ENCODE peak calls at places on chromosomes 2 and 18, in six cellular contexts. C is non-pigmented ciliary epithelial cell; G is lung; V is stimulated activated CD4-positive, alpha-beta T cell treated with anti-CD3 and anti-CD28 coated beads, Interleukin-2, amount 100 ng/mL, for 48 hours; J is uterus; X is T-helper 9 cell. Z is an unnamed sample.

GRCh38 chr2:109453596-109453995 is 160.2 kb downstream of the SEPTIN10 start:
- DNase-seq in J (no peak), C (no peak), V (no peak), X (no peak), G (no peak), Z (no peak)

GRCh38 chr2:230870544-230871360 is 6.0 kb downstream of the ITM2C start:
- DNase-seq in G (no peak), X (no peak), C (no peak), V (no peak), J (no peak), Z (no peak)

GRCh38 chr2:88227446-88227845 is 57.3 kb downstream of the THNSL2 start:
- DNase-seq in G (no peak), X (no peak), V (no peak), C (peak), J (no peak), Z (no peak)

GRCh38 chr18:23994361-23994902 is 20.1 kb upstream of the TTC39C start:
- DNase-seq in V (no peak), C (peak), X (peak), J (peak), G (peak), Z (no peak)

GRCh38 chr2:181770145-181770544 is 89.8 kb upstream of the NEUROD1 start:
- DNase-seq in X (no peak), G (no peak), J (no peak), C (no peak), V (no peak), Z (no peak)

GRCh38 chr2:229732897-229733296 is 18.5 kb upstream of the DNER start:
- DNase-seq in C (no peak), X (no peak), G (no peak), V (no peak), J (no peak), Z (no peak)

GRCh38 chr2:222205136-222205535 is 93.7 kb downstream of the PAX3 start:
- DNase-seq in V (no peak), C (no peak), J (no peak), X (no peak), G (no peak), Z (no peak)

GRCh38 chr2:182824056-182824758 is 42.2 kb downstream of the FRZB start:
- DNase-seq in C (no peak), J (no peak), V (no peak), X (no peak), G (no peak), Z (no peak)

GRCh38 chr2:222248256-222248655 is 50.5 kb downstream of the PAX3 start:
- DNase-seq in V (no peak), X (no peak), J (no peak), C (no peak), G (no peak), Z (no peak)

GRCh38 chr2:112795720-112796119 is 11.4 kb upstream of the IL1A start:
- DNase-seq in J (no peak), V (no peak), G (no peak), X (no peak), C (no peak), Z (no peak)

GRCh38 chr2:191645807-191646611 is 31.9 kb upstream of the NABP1 start:
- DNase-seq in C (no peak), J (no peak), X (no peak), V (no peak), G (no peak), Z (no peak)

GRCh38 chr2:143513081-143513480 is 383.9 kb downstream of the ARHGAP15 start:
- DNase-seq in X (no peak), C (no peak), G (no peak), V (no peak), J (peak), Z (no peak)

GRCh38 chr18:23258566-23259265 is 123.4 kb downstream of the CABLES1 start:
- DNase-seq in J (no peak), G (no peak), C (no peak), X (no peak), V (no peak), Z (no peak)

GRCh38 chr18:27124196-27124595 is 60.9 kb downstream of the CHST9 start:
- DNase-seq in G (no peak), V (no peak), C (no peak), J (no peak), X (no peak), Z (no peak)

GRCh38 chr2:37414470-37414949 is 70.1 kb downstream of the QPCT start:
- DNase-seq in C (no peak), X (no peak), G (no peak), J (no peak), V (no peak), Z (no peak)

GRCh38 chr2:5743992-5744391 is 51.8 kb downstream of the SOX11 start:
- DNase-seq in X (no peak), J (no peak), G (no peak), C (no peak), V (no peak), Z (no peak)

GRCh38 chr18:37343542-37343851 is 222.1 kb downstream of the CELF4 start:
- DNase-seq in X (no peak), V (no peak), C (no peak), G (no peak), J (no peak), Z (no peak)

GRCh38 chr2:96117701-96118588 is 1.6 kb upstream of the ADRA2B start:
- DNase-seq in C (no peak), G (no peak), V (no peak), J (no peak), X (no peak), Z (no peak)

GRCh38 chr2:151891566-151892194 is 63.5 kb upstream of the ARL5A start:
- DNase-seq in C (no peak), X (no peak), J (no peak), V (no peak), G (no peak), Z (no peak)

GRCh38 chr18:74498712-74499629 is 2.8 kb downstream of the CNDP2 start:
- DNase-seq in X (peak), C (no peak), G (peak), V (peak), J (no peak), Z (peak)

GRCh38 chr18:49561127-49561376 is 805 bp upstream of the LIPG start:
- DNase-seq in X (no peak), C (no peak), J (no peak), G (no peak), V (no peak), Z (no peak)

GRCh38 chr2:189347540-189347939 is 93.7 kb upstream of the WDR75 start:
- DNase-seq in V (no peak), G (no peak), X (no peak), J (peak), C (peak), Z (no peak)

GRCh38 chr18:62741118-62741566 is 25.8 kb downstream of the PHLPP1 start:
- DNase-seq in J (no peak), X (no peak), V (peak), C (no peak), G (no peak), Z (no peak)

GRCh38 chr18:3973191-3973590 is 481.9 kb downstream of the DLGAP1 start:
- DNase-seq in C (no peak), X (no peak), G (no peak), V (no peak), J (no peak), Z (no peak)

GRCh38 chr2:219656523-219656922 is 29.1 kb downstream of the SLC4A3 start:
- DNase-seq in X (no peak), V (no peak), C (no peak), G (no peak), J (no peak), Z (no peak)

GRCh38 chr2:63587814-63588384 is 378 bp downstream of the WDPCP start:
- DNase-seq in C (no peak), X (no peak), V (no peak), J (no peak), G (no peak), Z (peak)

GRCh38 chr2:23007836-23008235 is 377.1 kb upstream of the KLHL29 start:
- DNase-seq in C (no peak), X (no peak), V (no peak), J (no peak), G (peak), Z (no peak)

GRCh38 chr2:138846216-138846821 is 66.1 kb upstream of the NXPH2 start:
- DNase-seq in V (no peak), J (no peak), G (no peak), X (no peak), C (no peak), Z (no peak)

Z was measured in effector CD8-positive, alpha-beta T cell.